ENCODE peak calls at places on chromosomes 3 and 15, in nine cellular contexts. D is HCT116; J is body of pancreas; L is CD4-positive, alpha-beta memory T cell; T is BE2C; N is CD8-positive, alpha-beta memory T cell; B is thoracic aorta; V is pancreas; O is NT2/D1. W is an unnamed sample.
A peak's percentile ranks its signal among the peaks of the same experiment; 100 is the strongest.

GRCh38 chr15:66023322-66023972 is 154.2 kb downstream of the RAB11A start:
- DNase-seq in L (no peak), V (no peak), N (no peak), T (no peak), D (no peak), J (no peak), B (no peak), O (no peak), W (no peak)

GRCh38 chr15:63186065-63186464 is 3.3 kb upstream of the RAB8B start:
- DNase-seq in V (no peak), D (no peak), B (no peak), T (no peak), N (no peak), J (no peak), L (no peak), O (no peak), W (no peak)

GRCh38 chr15:100160953-100161352 is 180.8 kb downstream of the ADAMTS17 start:
- DNase-seq in V (no peak), B (no peak), N (no peak), D (no peak), L (no peak), O (no peak), T (no peak), J (no peak), W (no peak)

GRCh38 chr15:42832577-42832976 is 88.0 kb downstream of the TTBK2 start:
- DNase-seq in V (no peak), B (no peak), N (no peak), O (no peak), J (no peak), L (no peak), T (no peak), D (peak; percentile 70), W (no peak)

GRCh38 chr15:34342737-34343575 is at the start of the genes NOP10 and NUTM1:
- DNase-seq in O (peak; percentile 78), N (peak; percentile 90), B (peak; percentile 56), V (peak; percentile 91), L (peak; percentile 93), T (peak; percentile 91), J (peak; percentile 87), D (peak; percentile 90), W (peak; percentile 95)

GRCh38 chr15:93317772-93318171 is 228.8 kb upstream of the RGMA start:
- DNase-seq in T (no peak), J (no peak), B (no peak), L (no peak), O (no peak), V (no peak), N (no peak), D (no peak), W (no peak)

GRCh38 chr15:99055555-99056134 is 48.1 kb upstream of the PGPEP1L start:
- DNase-seq in J (no peak), B (no peak), V (no peak), L (no peak), N (no peak), O (no peak), D (no peak), T (no peak), W (no peak)

GRCh38 chr15:42549052-42549491 is 434 bp downstream of the HAUS2 start:
- DNase-seq in O (no peak), B (no peak), V (no peak), T (peak; percentile 39), L (peak; percentile 56), J (no peak), D (no peak), N (no peak), W (peak; percentile 66)

GRCh38 chr15:73442436-73442835 is 528 bp upstream of the REC114 start:
- DNase-seq in O (no peak), T (no peak), V (no peak), N (no peak), L (no peak), B (no peak), J (no peak), D (no peak), W (no peak)

GRCh38 chr3:153142961-153143360 is 19.1 kb upstream of the RAP2B start:
- DNase-seq in T (no peak), O (no peak), J (no peak), V (no peak), N (no peak), B (no peak), L (no peak), D (no peak), W (no peak)

GRCh38 chr3:115922681-115923347 is 299.5 kb downstream of the GAP43 start:
- DNase-seq in V (no peak), D (peak; percentile 12), B (no peak), T (peak; percentile 29), J (no peak), O (peak; percentile 13), N (no peak), L (no peak), W (peak; percentile 86)

GRCh38 chr3:39260957-39261356 is 18.9 kb downstream of the CX3CR1 start:
- DNase-seq in D (peak; percentile 18), L (peak; percentile 90), B (peak; percentile 79), O (no peak), N (peak; percentile 58), T (peak; percentile 8), J (peak; percentile 45), V (no peak), W (peak; percentile 74)

GRCh38 chr3:47347217-47347801 is 33.5 kb upstream of the PTPN23 start:
- DNase-seq in J (no peak), V (no peak), D (no peak), L (no peak), N (no peak), B (no peak), O (no peak), T (no peak), W (no peak)

GRCh38 chr15:80893777-80894176 is 95.8 kb downstream of the MESD start:
- DNase-seq in B (no peak), J (no peak), N (no peak), V (no peak), T (no peak), O (no peak), L (no peak), D (no peak), W (no peak)

GRCh38 chr15:100890850-100891249 is 11.2 kb downstream of the ALDH1A3 start:
- DNase-seq in B (no peak), N (no peak), J (no peak), V (no peak), T (no peak), L (no peak), D (no peak), O (no peak), W (no peak)

GRCh38 chr15:88651971-88652370 is 13.2 kb downstream of the ISG20 start:
- DNase-seq in L (no peak), D (no peak), V (no peak), O (no peak), J (no peak), N (no peak), T (no peak), B (no peak), W (no peak)

GRCh38 chr3:97981886-97982285 is 9.7 kb upstream of the RIOX2 start:
- DNase-seq in T (no peak), O (no peak), D (no peak), J (no peak), V (no peak), B (no peak), L (no peak), N (no peak), W (no peak)

GRCh38 chr3:132228923-132229322 is 88.3 kb upstream of the ACP3 start:
- DNase-seq in T (peak; percentile 29), O (no peak), D (peak; percentile 4), L (no peak), J (no peak), N (no peak), V (no peak), B (no peak), W (peak; percentile 33)

GRCh38 chr3:151228291-151229125 is 25.5 kb upstream of the GPR171 start:
- DNase-seq in J (no peak), V (no peak), D (no peak), L (no peak), B (no peak), O (no peak), N (no peak), T (no peak), W (no peak)

GRCh38 chr3:194481103-194481502 is 5.7 kb downstream of the ATP13A3 start:
- DNase-seq in D (no peak), L (no peak), B (no peak), O (no peak), N (no peak), T (no peak), J (no peak), V (no peak), W (no peak)
- H3K36me3 ChIP-seq in D (peaks cover 13% of the 10 kb centered on the region), L (no peaks in the 10 kb centered on the region), B (no peaks in the 10 kb centered on the region), O (peaks cover 57% of the 10 kb centered on the region), N (peaks cover 4% of the 10 kb centered on the region), T (peaks cover 38% of the 10 kb centered on the region), J (no peaks in the 10 kb centered on the region), V (no peaks in the 10 kb centered on the region), W (peaks cover 14% of the 10 kb centered on the region)

DNA sequence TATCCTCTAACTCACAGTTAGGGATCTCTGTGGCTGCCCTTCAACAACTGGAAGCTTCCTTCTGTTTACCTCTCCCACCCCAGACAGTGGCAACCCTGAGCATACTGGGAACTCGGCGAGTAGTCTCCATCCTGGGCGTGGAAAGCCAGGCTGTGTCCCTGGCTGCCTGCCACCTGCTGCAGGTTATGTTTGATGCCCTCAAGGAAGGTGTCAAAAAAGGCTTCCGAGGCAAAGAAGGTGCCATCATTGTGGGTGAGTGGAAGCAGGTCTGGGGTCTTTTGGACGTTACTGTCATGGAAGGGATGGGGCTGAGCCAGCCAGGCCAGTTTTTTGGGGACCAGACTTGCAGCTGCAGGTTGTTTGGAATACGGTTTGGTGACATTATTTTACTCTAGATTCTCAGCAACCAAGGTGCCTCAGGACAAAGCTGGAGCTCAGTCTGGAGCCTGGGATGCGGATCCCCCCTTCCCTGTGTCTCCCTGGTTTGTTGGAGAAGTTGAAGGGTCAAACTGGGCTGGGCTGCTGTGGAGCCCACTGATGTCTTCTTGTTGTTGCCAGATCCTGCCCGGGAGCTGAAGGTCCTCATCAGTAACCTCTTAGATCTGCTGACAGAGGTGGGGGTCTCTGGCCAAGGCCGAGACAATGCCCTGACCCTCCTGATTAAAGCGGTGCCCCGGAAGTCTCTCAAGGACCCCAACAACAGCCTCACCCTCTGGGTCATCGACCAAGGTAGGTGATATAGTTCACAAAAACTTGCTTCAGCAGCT is 7.5 kb downstream of the UNC45A start:
- DNase-seq in J (no peak), O (no peak), T (no peak), N (no peak), V (no peak), B (no peak), L (no peak), D (no peak), W (no peak)
- H3K36me3 ChIP-seq in J (peaks cover 36% of the 10 kb centered on the region), O (peaks cover 86% of the 10 kb centered on the region), T (peaks cover 63% of the 10 kb centered on the region), N (peaks cover 55% of the 10 kb centered on the region), V (peaks cover 81% of the 10 kb centered on the region), B (peaks cover 70% of the 10 kb centered on the region), L (peaks cover 68% of the 10 kb centered on the region), D (peaks cover 41% of the 10 kb centered on the region), W (peaks cover 58% of the 10 kb centered on the region)

GRCh38 chr15:70512772-70513362 is 250.5 kb downstream of the UACA start:
- DNase-seq in V (no peak), N (peak; percentile 49), D (peak; percentile 71), L (peak; percentile 61), J (no peak), T (peak; percentile 57), O (peak; percentile 74), B (no peak), W (peak; percentile 66)
- H3K36me3 ChIP-seq in V (no peaks in the 10 kb centered on the region), N (no peaks in the 10 kb centered on the region), D (no peaks in the 10 kb centered on the region), L (no peaks in the 10 kb centered on the region), J (no peaks in the 10 kb centered on the region), T (no peaks in the 10 kb centered on the region), O (no peaks in the 10 kb centered on the region), B (no peaks in the 10 kb centered on the region), W (no peaks in the 10 kb centered on the region)

DNA sequence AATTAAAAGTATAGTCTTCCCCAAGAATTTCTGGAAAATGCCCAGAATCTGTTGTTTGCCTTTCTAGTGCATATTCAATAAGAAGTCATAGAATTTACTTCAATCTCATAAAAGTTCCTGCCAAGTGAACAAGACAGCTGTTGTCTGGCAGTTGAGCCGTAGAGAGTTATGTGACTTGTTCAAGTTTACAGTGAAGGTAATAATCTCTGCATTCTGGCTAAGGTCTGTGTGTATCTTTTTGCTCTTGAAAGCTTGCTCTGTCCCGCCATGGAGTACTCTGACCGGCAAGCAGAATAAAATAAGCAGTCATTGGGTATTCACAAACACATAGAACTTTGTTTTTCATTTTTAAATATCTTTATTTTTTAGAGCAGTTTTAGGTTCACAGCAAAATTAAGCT is 77.8 kb downstream of the GHSR start:
- DNase-seq in D (no peak), O (no peak), T (no peak), J (no peak), L (no peak), B (no peak), N (no peak), V (no peak), W (no peak)
- H3K36me3 ChIP-seq in D (no peaks in the 10 kb centered on the region), O (peaks cover 40% of the 10 kb centered on the region), T (peaks cover 3% of the 10 kb centered on the region), J (peaks cover 10% of the 10 kb centered on the region), L (no peaks in the 10 kb centered on the region), B (peaks cover 3% of the 10 kb centered on the region), N (no peaks in the 10 kb centered on the region), V (peaks cover 17% of the 10 kb centered on the region), W (no peaks in the 10 kb centered on the region)